ENCODE peak calls at places on chromosomes 4 and X, in eight cellular contexts. I, N, X, J, A, V, H and Y are unnamed samples.

GRCh38 chrX:14528629-14529287 is 578 bp upstream of the GLRA2 start:
- DNase-seq in V (no peak), X (peak; percentile 33), J (peak; percentile 41), A (no peak), N (peak; percentile 6), H (peak; percentile 51), I (peak; percentile 54), Y (no peak)

GRCh38 chrX:106901341-106901740 is 1.8 kb downstream of the RIPPLY1 start:
- DNase-seq in N (no peak), V (no peak), J (no peak), H (no peak), A (no peak), I (no peak), X (no peak), Y (no peak)

GRCh38 chrX:74492720-74493201 is 71.5 kb downstream of the SLC16A2 start:
- DNase-seq in I (no peak), X (no peak), N (peak; percentile 5), H (peak; percentile 6), V (peak; percentile 3), J (no peak), A (no peak), Y (no peak)

GRCh38 chr4:127623755-127624087 is 9.0 kb upstream of the INTU start:
- DNase-seq in H (no peak), J (no peak), N (no peak), A (no peak), I (no peak), V (no peak), X (no peak), Y (no peak)

GRCh38 chr4:143036443-143036842 is 148.3 kb upstream of the USP38 start:
- DNase-seq in N (no peak), V (no peak), X (no peak), H (no peak), J (no peak), I (no peak), A (no peak), Y (no peak)

GRCh38 chrX:52265713-52266112 is 81.0 kb downstream of the MAGED4 start:
- DNase-seq in H (no peak), J (no peak), N (no peak), X (no peak), V (no peak), A (no peak), I (no peak), Y (no peak)

GRCh38 chrX:143476751-143477150 is 40.5 kb downstream of the SPANXN3 start:
- DNase-seq in N (no peak), H (no peak), V (no peak), A (no peak), J (no peak), I (no peak), X (no peak), Y (no peak)

GRCh38 chr4:13994016-13994415 is 366.5 kb upstream of the BOD1L1 start:
- DNase-seq in J (no peak), N (no peak), H (no peak), I (no peak), V (no peak), X (no peak), A (no peak), Y (no peak)

GRCh38 chr4:106162278-106162677 is 153.7 kb downstream of the TBCK start:
- DNase-seq in N (no peak), A (no peak), H (no peak), V (no peak), X (no peak), I (no peak), J (no peak), Y (no peak)

GRCh38 chrX:63458981-63459380 is 107.8 kb upstream of the SPIN4 start:
- DNase-seq in A (no peak), X (no peak), H (no peak), N (no peak), V (no peak), J (no peak), I (no peak), Y (no peak)

GRCh38 chrX:25527596-25527995 is 511.8 kb upstream of the ARX start:
- DNase-seq in V (no peak), I (no peak), A (no peak), X (no peak), J (no peak), N (no peak), H (no peak), Y (no peak)

GRCh38 chr4:75547647-75548387 is 8.0 kb upstream of the ODAPH start:
- DNase-seq in I (no peak), A (no peak), X (no peak), N (no peak), J (no peak), H (no peak), V (no peak), Y (no peak)

GRCh38 chrX:30309139-30309571 is at the start of gene NR0B1:
- DNase-seq in I (no peak), H (no peak), N (no peak), X (no peak), J (no peak), A (no peak), V (no peak), Y (no peak)

GRCh38 chr4:89296871-89297270 is 10.7 kb downstream of the GPRIN3 start:
- DNase-seq in I (no peak), J (no peak), H (no peak), X (no peak), N (no peak), A (no peak), V (no peak), Y (no peak)

GRCh38 chr4:165761968-165762367 is 111.1 kb upstream of the TLL1 start:
- DNase-seq in N (no peak), A (no peak), V (no peak), X (no peak), I (no peak), J (no peak), H (no peak), Y (no peak)

GRCh38 chr4:39770969-39771724 is 73.2 kb downstream of the UBE2K start:
- DNase-seq in I (no peak), V (no peak), X (no peak), H (no peak), J (no peak), N (no peak), A (no peak), Y (no peak)

GRCh38 chr4:183838987-183839712 is 66.0 kb upstream of the STOX2 start:
- DNase-seq in A (no peak), J (peak; percentile 36), N (no peak), H (no peak), X (no peak), I (no peak), V (no peak), Y (no peak)

GRCh38 chrX:151962034-151962433 is 12.4 kb downstream of the GABRE start:
- DNase-seq in H (no peak), I (no peak), A (no peak), X (no peak), N (no peak), V (no peak), J (no peak), Y (no peak)